ENCODE peak calls at places on chromosomes 12 and 14, in ten cellular contexts. O, H, Y, M, C, R, A, D, V and K are unnamed samples.

GRCh38 chr12:54215990-54216579 is 27.3 kb upstream of the SMUG1 start:
- DNase-seq in C (peak), H (peak), R (no peak), V (peak), Y (no peak), A (no peak), D (no peak), O (no peak), M (no peak), K (no peak)

GRCh38 chr12:57003395-57003794 is 3.0 kb downstream of the ZBTB39 start:
- DNase-seq in H (no peak), O (no peak), Y (no peak), D (no peak), A (no peak), R (no peak), C (no peak), M (no peak), V (no peak), K (no peak)

GRCh38 chr12:14279845-14280244 is 85.6 kb upstream of the ATF7IP start:
- DNase-seq in M (no peak), H (no peak), R (no peak), D (no peak), Y (no peak), C (no peak), V (no peak), A (no peak), O (no peak), K (no peak)

GRCh38 chr14:53055003-53055402 is 98.1 kb downstream of the DDHD1 start:
- DNase-seq in D (no peak), R (peak), V (no peak), O (no peak), C (no peak), A (no peak), M (no peak), Y (peak), H (no peak), K (no peak)

GRCh38 chr12:7989827-7990491 is 42.6 kb upstream of the FOXJ2 start:
- DNase-seq in C (no peak), H (peak), R (peak), O (no peak), M (no peak), V (peak), Y (no peak), A (no peak), D (peak), K (no peak)

GRCh38 chr12:125533434-125534029 is 468.3 kb downstream of the AACS start:
- DNase-seq in V (peak), O (peak), M (peak), D (no peak), C (peak), A (no peak), Y (peak), H (peak), R (no peak), K (peak)

GRCh38 chr14:37545174-37545573 is 49.9 kb downstream of the FOXA1 start:
- DNase-seq in M (no peak), H (no peak), R (peak), C (no peak), Y (no peak), A (no peak), V (no peak), D (no peak), O (no peak), K (no peak)

GRCh38 chr14:37147310-37147875 is 25.0 kb downstream of the SLC25A21 start:
- DNase-seq in A (no peak), R (no peak), O (no peak), H (no peak), D (no peak), V (no peak), Y (no peak), M (no peak), C (no peak), K (no peak)

GRCh38 chr12:67784831-67785230 is 136.3 kb downstream of the DYRK2 start:
- DNase-seq in H (no peak), R (no peak), M (no peak), A (no peak), D (no peak), Y (no peak), C (no peak), V (no peak), O (no peak), K (no peak)

GRCh38 chr14:100091386-100091785 is 26.2 kb downstream of the EVL start:
- DNase-seq in V (no peak), A (no peak), O (no peak), D (no peak), M (no peak), C (no peak), H (no peak), Y (no peak), R (no peak), K (no peak)

GRCh38 chr14:65301862-65302539 is 110.5 kb upstream of the FUT8 start:
- DNase-seq in C (no peak), H (no peak), O (no peak), R (no peak), A (no peak), Y (no peak), D (no peak), V (no peak), M (no peak), K (no peak)

GRCh38 chr12:124028560-124028935 is 55.5 kb downstream of the ZNF664 start:
- DNase-seq in O (no peak), H (no peak), M (no peak), D (no peak), R (no peak), A (no peak), Y (no peak), V (no peak), C (no peak), K (no peak)

GRCh38 chr12:108495054-108495453 is 20.0 kb upstream of the FICD start:
- DNase-seq in R (peak), C (peak), H (no peak), V (no peak), O (peak), A (no peak), Y (peak), M (peak), D (no peak), K (no peak)
- TF ChIP-seq CTCF in R (peak), C (peak), H (peak), V (peak), O (peak), A (peak), Y (peak), M (peak), D (no peak), K (peak)

GRCh38 chr12:104799458-104799857 is 158.6 kb downstream of the SLC41A2 start:
- DNase-seq in A (no peak), D (no peak), C (no peak), Y (no peak), R (no peak), V (no peak), O (no peak), H (no peak), M (no peak), K (no peak)
- TF ChIP-seq CTCF in A (no peak), D (no peak), C (no peak), Y (no peak), R (no peak), V (no peak), O (no peak), H (no peak), M (no peak), K (no peak)

DNA sequence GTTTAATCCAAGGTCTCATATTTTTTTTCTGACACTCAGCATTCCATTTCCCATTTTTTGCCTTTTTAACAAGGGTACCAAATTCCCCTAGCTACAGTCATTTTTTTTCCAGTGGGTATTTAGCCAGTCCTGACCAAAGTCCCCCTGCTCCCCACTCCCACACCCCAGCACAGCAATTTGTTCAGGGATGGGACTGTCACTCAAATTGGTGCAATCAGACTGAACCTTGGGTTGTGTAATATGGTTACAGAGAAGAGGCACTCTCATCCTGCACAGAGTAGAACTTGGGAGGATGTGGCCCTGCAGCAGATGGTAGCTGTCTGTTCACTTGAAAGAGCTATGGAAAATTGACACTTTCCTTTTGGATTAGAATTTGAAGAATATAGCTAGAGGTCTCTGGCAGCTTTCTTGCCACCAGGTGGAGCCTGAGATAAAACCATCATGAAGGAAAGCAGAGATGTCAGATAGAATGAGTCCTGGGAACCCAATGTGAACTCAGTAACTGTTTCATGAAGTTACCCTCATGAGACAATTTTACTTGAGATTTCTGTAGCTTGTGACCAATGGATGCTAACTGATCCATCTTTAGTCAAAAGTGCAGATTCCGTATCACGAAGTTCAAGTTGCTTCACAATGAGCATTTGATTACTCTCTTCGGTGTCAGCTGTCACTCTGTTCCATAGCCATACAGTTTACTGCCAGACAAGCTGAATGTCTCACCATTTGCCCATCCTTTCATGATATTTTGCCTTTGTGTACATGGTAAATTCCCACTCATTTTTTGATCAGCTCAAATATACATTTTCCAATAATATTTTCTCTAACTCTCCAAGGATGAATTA is 394.0 kb upstream of the SYT1 start:
- DNase-seq in V (peak), A (peak), C (peak), M (peak), R (peak), H (no peak), D (no peak), O (peak), Y (peak), K (no peak)
- TF ChIP-seq CTCF in V (no peak), A (peak), C (peak), M (peak), R (peak), H (peak), D (no peak), O (peak), Y (peak), K (peak)

GRCh38 chr14:105168979-105169507 is 467 bp upstream of the JAG2 start:
- DNase-seq in H (no peak), A (no peak), D (no peak), Y (peak), R (no peak), C (peak), M (peak), V (no peak), O (peak), K (no peak)

GRCh38 chr14:105168093-105168420 is 519 bp downstream of the JAG2 start:
- DNase-seq in R (no peak), C (no peak), M (no peak), V (no peak), Y (no peak), H (no peak), D (no peak), O (no peak), A (no peak), K (no peak)

GRCh38 chr14:105168496-105168978 is at the start of gene JAG2:
- DNase-seq in D (no peak), Y (peak), V (peak), R (no peak), O (peak), H (peak), M (peak), C (peak), A (no peak), K (no peak)

GRCh38 chr14:105166571-105167302 is 1.8 kb downstream of the JAG2 start:
- DNase-seq in A (no peak), R (no peak), Y (no peak), V (no peak), H (no peak), M (no peak), O (no peak), D (no peak), C (no peak), K (no peak)

GRCh38 chr14:105167303-105168092 is 1.1 kb downstream of the JAG2 start:
- DNase-seq in Y (peak), D (no peak), H (no peak), R (no peak), V (peak), A (no peak), O (peak), M (peak), C (no peak), K (no peak)
- TF ChIP-seq CTCF in Y (no peak), D (no peak), H (no peak), R (no peak), V (peak), A (no peak), O (peak), M (no peak), C (peak), K (no peak)

DNA sequence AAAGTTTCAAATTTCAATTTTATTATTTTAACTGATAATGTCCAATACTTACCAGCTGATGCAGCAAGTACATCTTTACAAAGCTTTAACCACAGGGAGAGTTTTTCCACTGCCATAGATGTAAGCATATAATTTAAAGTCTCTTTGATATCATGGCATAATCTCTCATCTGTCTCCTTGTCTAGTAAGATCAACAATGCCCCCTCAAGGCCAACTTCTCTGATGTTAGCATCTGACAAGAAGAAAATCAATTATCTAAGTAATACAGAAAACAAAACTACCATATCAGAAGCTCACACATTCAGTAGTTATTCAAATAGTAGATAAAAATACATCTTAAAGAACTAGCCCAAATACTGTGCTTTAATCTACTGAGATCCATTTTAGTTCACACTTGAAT is 94.2 kb downstream of the HEATR5A start:
- DNase-seq in M (no peak), Y (no peak), C (no peak), H (no peak), O (no peak), R (peak), A (no peak), D (no peak), V (no peak), K (no peak)
- TF ChIP-seq CTCF in M (no peak), Y (no peak), C (no peak), H (no peak), O (no peak), R (peak), A (peak), D (no peak), V (no peak), K (no peak)

GRCh38 chr14:103520657-103521437 is 1.8 kb downstream of the CKB start:
- DNase-seq in D (peak), R (peak), O (peak), V (peak), M (peak), C (peak), A (no peak), Y (peak), H (peak), K (peak)

GRCh38 chr14:103522649-103523582 is at the start of gene CKB:
- DNase-seq in M (peak), A (no peak), H (peak), Y (peak), V (peak), O (no peak), C (peak), R (peak), D (no peak), K (peak)

GRCh38 chr14:103520269-103520656 is 2.4 kb downstream of the CKB start:
- DNase-seq in H (no peak), C (no peak), R (no peak), O (no peak), D (no peak), M (no peak), V (no peak), A (no peak), Y (no peak), K (no peak)

GRCh38 chr14:103522028-103522581 is 525 bp downstream of the CKB start:
- DNase-seq in C (peak), Y (peak), M (peak), H (peak), V (no peak), O (no peak), D (no peak), A (no peak), R (no peak), K (no peak)

DNA sequence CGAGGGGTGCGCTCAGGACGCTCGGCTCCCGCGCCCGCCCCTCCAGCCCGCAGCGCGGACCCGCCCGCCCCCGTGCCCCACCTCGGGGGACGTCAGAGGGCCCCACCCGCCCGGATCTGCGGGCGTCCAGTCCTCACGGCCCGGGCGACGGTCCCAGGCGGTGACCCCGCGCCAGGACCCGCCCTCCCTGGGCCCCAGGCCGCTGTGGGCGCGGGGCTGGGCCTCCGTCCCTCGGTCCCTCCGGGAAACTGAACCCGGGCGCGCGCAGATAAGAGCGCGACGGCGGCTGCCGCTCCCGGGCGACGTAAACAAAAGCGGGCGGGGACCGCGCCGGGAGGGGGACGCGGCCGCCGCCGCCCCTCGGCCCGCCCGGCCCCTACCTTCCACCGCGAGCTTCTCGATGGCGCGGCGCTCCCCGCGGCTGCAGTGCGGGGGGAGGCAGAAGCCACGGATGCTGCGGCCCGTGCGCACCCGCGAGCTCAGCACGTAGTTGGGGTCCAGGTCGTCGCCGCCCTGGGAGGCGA is 1.1 kb downstream of the CKB start:
- DNase-seq in Y (peak), O (no peak), V (no peak), R (no peak), H (no peak), C (peak), M (no peak), D (no peak), A (no peak), K (no peak)
- TF ChIP-seq CTCF in Y (no peak), O (no peak), V (no peak), R (no peak), H (no peak), C (no peak), M (no peak), D (peak), A (no peak), K (no peak)

GRCh38 chr14:75794615-75795038 is 133.6 kb downstream of the TTLL5 start:
- DNase-seq in V (no peak), D (no peak), R (peak), C (no peak), A (peak), Y (peak), H (no peak), O (no peak), M (no peak), K (no peak)
- TF ChIP-seq CTCF in V (no peak), D (no peak), R (peak), C (no peak), A (peak), Y (peak), H (peak), O (no peak), M (no peak), K (no peak)

DNA sequence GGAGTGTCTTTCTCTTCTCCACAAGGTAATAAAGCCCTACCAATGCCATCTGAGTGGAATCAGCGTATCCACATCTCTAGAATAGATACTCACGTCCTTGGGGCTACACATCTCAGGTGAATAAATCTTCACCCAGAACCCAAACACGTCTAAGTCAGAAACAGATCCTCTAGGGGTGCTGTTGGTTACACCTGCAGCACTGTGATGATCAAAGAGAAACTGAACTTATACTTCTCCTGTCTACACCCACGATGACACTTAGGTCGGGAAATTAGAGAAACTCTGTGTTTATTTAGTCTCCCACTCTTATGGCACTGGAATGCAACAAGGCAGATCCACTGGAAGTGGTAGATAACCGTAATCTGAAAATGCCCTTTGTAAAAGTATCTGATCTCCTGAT is 46.2 kb downstream of the WIF1 start:
- DNase-seq in C (no peak), R (no peak), H (no peak), D (no peak), O (no peak), Y (no peak), V (no peak), M (no peak), A (no peak), K (no peak)
- TF ChIP-seq CTCF in C (no peak), R (no peak), H (no peak), D (no peak), O (no peak), Y (no peak), V (no peak), M (no peak), A (no peak), K (no peak)

DNA sequence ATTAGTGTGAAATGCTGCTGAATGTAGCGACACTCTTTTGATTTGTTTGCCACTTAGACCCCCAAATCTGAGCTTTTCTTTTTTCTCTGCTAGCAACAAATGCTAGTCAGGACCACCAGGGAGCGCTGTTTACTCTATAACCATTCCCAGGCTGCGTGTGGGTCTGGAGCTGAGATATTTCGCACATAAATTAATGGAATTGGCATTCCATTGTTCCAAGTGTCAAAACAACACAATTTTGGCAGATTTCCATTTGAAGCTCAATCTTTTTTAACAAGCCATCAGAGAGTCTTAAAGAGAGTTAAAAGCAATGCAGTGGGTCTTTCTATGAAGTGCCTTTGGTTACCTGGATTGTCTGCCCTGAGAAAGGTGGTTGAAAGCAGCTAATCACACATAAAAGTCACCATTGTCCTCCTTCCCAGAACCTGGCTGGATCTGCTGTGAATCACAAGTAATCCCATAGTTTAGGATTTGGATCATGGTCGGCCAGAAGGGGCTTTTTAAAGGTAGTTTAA is 7.4 kb upstream of the TMEM132C start:
- DNase-seq in D (no peak), Y (peak), O (no peak), M (peak), R (no peak), V (no peak), A (no peak), H (no peak), C (no peak), K (peak)
- TF ChIP-seq CTCF in D (no peak), Y (peak), O (no peak), M (peak), R (no peak), V (peak), A (peak), H (peak), C (no peak), K (peak)